ENCODE peak calls at places on chromosomes 13 and 19, in four cellular contexts. N is tibial artery, G is endothelial cell of umbilical vein, B is HepG2. O is an unnamed sample. For H3K4me1, the result is how much of the 10 kb centered on the place peaks cover.

GRCh38 chr13:110070511-110071120 is 236.3 kb downstream of the COL4A1 start:
- DNase-seq in N (no peak), G (no peak), B (no peak), O (no peak)

GRCh38 chr13:101552286-101552685 is 99.8 kb downstream of the ITGBL1 start:
- DNase-seq in N (no peak), G (no peak), B (no peak), O (no peak)

GRCh38 chr13:99228737-99229691 is 28.4 kb downstream of the UBAC2 start:
- DNase-seq in N (no peak), G (no peak), B (peak), O (no peak)

GRCh38 chr19:32224371-32225244 is 120.8 kb upstream of the ZNF507 start:
- DNase-seq in N (no peak), G (peak), B (peak), O (peak)

GRCh38 chr13:60261432-60262351 is 98.0 kb upstream of the DIAPH3 start:
- DNase-seq in N (no peak), G (no peak), B (no peak), O (no peak)

GRCh38 chr13:76972430-76972829 is 19.5 kb upstream of the CLN5 start:
- DNase-seq in N (no peak), G (no peak), B (no peak), O (peak)

GRCh38 chr19:39941615-39942507 is 7.4 kb upstream of the FCGBP start:
- DNase-seq in N (peak), G (peak), B (no peak), O (no peak)

GRCh38 chr19:13189600-13189999 is 39.4 kb downstream of the IER2 start:
- DNase-seq in N (no peak), G (no peak), B (peak), O (no peak)

GRCh38 chr19:12880551-12881171 is 588 bp downstream of the DNASE2 start:
- DNase-seq in N (peak), G (no peak), B (no peak), O (peak)

GRCh38 chr19:35959040-35959967 is 23.1 kb downstream of the LRFN3 start:
- DNase-seq in N (no peak), G (no peak), B (no peak), O (peak)

GRCh38 chr13:99307648-99308339 is 595 bp upstream of the GPR183 start:
- DNase-seq in N (peak), G (peak), B (no peak), O (peak)

GRCh38 chr19:13036366-13036976 is 41.2 kb downstream of the NFIX start:
- DNase-seq in N (no peak), G (no peak), B (no peak), O (peak)

GRCh38 chr13:114071991-114072390 is 60.4 kb downstream of the RASA3 start:
- DNase-seq in N (no peak), G (peak), B (no peak), O (no peak)

GRCh38 chr13:53151692-53152421 is 123.2 kb downstream of the OLFM4 start:
- DNase-seq in N (peak), G (peak), B (peak), O (peak)

GRCh38 chr19:18733196-18733647 is 49.7 kb downstream of the CRTC1 start:
- DNase-seq in N (no peak), G (no peak), B (peak), O (peak)

GRCh38 chr19:35138305-35138799 is 272 bp upstream of the FXYD1 start:
- DNase-seq in N (peak), G (no peak), B (no peak), O (no peak)

GRCh38 chr13:23739597-23739996 is 149.6 kb downstream of the MIPEP start:
- DNase-seq in N (no peak), G (no peak), B (no peak), O (no peak)

GRCh38 chr13:106230450-106230849 is 305.0 kb downstream of the EFNB2 start:
- DNase-seq in N (no peak), G (peak), B (no peak), O (no peak)

GRCh38 chr19:19204181-19204580 is 967 bp upstream of the NR2C2AP start:
- DNase-seq in N (no peak), G (no peak), B (no peak), O (no peak)

GRCh38 chr19:13132471-13133166 is 14.6 kb downstream of the NACC1 start:
- DNase-seq in N (no peak), G (no peak), B (no peak), O (peak)

GRCh38 chr13:50291611-50292010 is 276.4 kb downstream of the KCNRG start:
- DNase-seq in N (no peak), G (no peak), B (no peak), O (no peak)

GRCh38 chr13:46698015-46698414 is 98.9 kb downstream of the ESD start:
- DNase-seq in N (peak), G (no peak), B (no peak), O (peak)

GRCh38 chr13:101434486-101434885 is 18.0 kb upstream of the ITGBL1 start:
- DNase-seq in N (no peak), G (no peak), B (no peak), O (no peak)

GRCh38 chr13:20412761-20413355 is 112.8 kb downstream of the CRYL1 start:
- DNase-seq in N (no peak), G (no peak), B (no peak), O (no peak)

GRCh38 chr19:18967358-18968146 is 26.5 kb upstream of the HOMER3 start:
- DNase-seq in N (peak), G (peak), B (no peak), O (peak)

GRCh38 chr13:35349052-35349451 is 127.4 kb downstream of the MAB21L1 start:
- DNase-seq in N (no peak), G (peak), B (no peak), O (no peak)

GRCh38 chr19:48556163-48556562 is 4.2 kb downstream of the SULT2B1 start:
- DNase-seq in N (no peak), G (peak), B (peak), O (peak)

GRCh38 chr13:24747248-24748151 is 16.5 kb upstream of the RNF17 start:
- DNase-seq in N (no peak), G (peak), B (no peak), O (no peak)

GRCh38 chr13:22080832-22081231 is 410.0 kb downstream of the FGF9 start:
- DNase-seq in N (no peak), G (no peak), B (no peak), O (no peak)

GRCh38 chr13:38766799-38767198 is 79.9 kb downstream of the FREM2 start:
- DNase-seq in N (no peak), G (no peak), B (no peak), O (no peak)

GRCh38 chr13:81194362-81194761 is 853.4 kb upstream of the SPRY2 start:
- DNase-seq in N (no peak), G (no peak), B (no peak), O (no peak)

GRCh38 chr19:50030225-50030624 is 4.4 kb downstream of the ZNF473 start:
- DNase-seq in N (no peak), G (no peak), B (no peak), O (no peak)

GRCh38 chr19:33819875-33820781 is 23.5 kb downstream of the KCTD15 start:
- DNase-seq in N (peak), G (peak), B (peak), O (peak)

GRCh38 chr13:88464851-88465250 is 793.7 kb downstream of the SLITRK5 start:
- DNase-seq in N (no peak), G (no peak), B (no peak), O (no peak)

GRCh38 chr19:8412783-8413592 is at the start of gene MARCHF2:
- DNase-seq in N (peak), G (peak), B (peak), O (peak)

GRCh38 chr19:19651076-19651475 is 7.6 kb upstream of the GMIP start:
- DNase-seq in N (no peak), G (no peak), B (no peak), O (no peak)

DNA sequence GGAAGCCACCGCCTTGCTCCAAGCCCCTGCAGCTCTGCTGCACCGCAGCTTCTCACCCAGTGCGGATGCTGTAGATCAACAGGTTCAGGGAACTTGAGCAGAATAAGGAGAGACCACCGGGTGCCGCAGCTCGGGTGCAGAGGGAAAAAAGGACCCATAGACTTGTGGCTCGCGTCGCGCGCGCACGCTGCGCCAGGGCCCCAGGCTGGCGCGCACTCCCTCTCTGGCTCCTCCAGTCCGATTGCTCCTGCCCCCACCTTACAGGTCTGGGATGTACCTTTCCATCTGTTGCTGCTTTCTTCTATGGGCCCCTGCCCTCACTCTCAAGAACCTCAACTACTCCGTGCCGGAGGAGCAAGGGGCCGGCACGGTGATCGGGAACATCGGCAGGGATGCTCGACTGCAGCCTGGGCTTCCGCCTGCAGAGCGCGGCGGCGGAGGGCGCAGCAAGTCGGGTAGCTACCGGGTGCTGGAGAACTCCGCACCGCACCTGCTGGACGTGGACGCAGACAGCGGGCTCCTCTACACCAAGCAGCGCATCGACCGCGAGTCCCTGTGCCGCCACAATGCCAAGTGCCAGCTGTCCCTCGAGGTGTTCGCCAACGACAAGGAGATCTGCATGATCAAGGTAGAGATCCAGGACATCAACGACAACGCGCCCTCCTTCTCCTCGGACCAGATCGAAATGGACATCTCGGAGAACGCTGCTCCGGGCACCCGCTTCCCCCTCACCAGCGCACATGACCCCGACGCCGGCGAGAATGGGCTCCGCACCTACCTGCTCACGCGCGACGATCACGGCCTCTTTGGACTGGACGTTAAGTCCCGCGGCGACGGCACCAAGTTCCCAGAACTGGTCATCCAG is 964 bp downstream of the PCDH17 start:
- DNase-seq in N (peak), G (peak), B (no peak), O (no peak)
- H3K4me3 ChIP-seq in N (peak), G (peak), B (peak), O (peak)

GRCh38 chr19:45874620-45874966 is 10.5 kb downstream of the FOXA3 start:
- DNase-seq in N (no peak), G (no peak), B (peak), O (no peak)
- H3K4me1 ChIP-seq in N (under half), G (under half), B (half or more), O (under half)

GRCh38 chr13:67299731-67300130 is 69.6 kb upstream of the PCDH9 start:
- DNase-seq in N (no peak), G (no peak), B (no peak), O (no peak)
- H3K4me3 ChIP-seq in N (no peak), G (no peak), B (no peak), O (no peak)

DNA sequence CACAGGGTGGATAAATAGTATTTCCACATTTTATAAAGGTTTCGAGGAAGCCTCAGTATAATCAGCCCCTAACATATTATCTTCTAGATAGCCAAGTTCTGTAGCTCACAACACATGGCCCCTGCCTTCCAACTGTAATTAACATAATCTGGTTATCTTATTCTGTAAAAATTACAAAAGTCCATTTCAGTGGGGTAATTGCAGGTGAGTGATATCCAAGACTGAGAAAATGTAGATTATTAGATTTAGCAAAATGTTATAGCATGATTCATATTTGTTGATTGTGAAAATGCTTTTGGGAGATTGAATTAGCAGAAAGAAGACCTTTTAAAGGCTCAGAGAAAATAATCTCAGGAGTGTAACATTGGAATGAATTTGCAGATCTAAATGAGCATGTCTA is 168.3 kb upstream of the GPC6 start:
- DNase-seq in N (no peak), G (no peak), B (no peak), O (no peak)
- H3K4me1 ChIP-seq in N (under half), G (under half), B (under half), O (under half)

GRCh38 chr13:45295536-45295935 is 45.4 kb downstream of the TPT1 start:
- DNase-seq in N (no peak), G (peak), B (no peak), O (peak)
- H3K4me3 ChIP-seq in N (no peak), G (no peak), B (no peak), O (no peak)

DNA sequence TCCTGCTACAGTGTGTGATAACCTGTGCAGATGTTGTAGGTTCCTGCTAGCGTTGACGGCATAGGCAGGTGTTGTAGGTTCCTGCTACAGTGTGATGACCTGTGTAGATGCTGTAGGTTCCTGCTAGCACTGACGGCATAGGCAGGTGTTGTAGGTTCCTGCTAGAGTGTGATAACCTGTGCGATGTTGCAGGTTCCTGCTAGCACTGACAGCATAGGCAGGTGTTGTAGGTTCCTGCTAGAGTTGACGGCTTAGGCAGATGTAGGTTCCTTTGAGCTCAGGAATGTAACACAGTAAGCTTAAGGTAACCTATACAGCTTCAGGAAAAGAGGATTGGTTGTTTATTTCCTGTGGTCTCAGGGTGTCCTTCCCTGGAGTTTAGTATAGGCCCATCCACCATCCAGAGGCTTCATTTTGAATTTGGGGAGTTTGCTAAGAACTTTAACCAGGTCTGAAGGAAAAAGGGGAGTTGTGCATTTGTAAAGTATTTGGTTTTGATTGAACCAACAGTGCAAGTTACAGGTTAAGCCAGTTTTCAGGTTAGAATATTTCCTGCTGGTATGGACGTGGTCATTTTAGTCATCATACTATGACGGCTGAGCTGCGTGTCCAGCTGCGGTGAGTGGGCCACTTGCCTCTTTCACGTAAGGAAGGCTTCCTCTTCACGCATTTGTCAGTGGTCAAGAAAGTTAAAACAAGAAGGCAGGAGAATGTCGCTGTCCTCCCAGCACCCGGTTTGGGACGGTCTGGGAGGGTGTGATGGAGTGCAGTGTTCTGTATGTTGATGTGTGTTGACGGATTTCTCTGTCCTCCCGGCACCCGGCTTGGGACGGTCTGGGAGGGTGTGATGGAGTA is 53.8 kb downstream of the ATP11A start:
- DNase-seq in N (no peak), G (no peak), B (no peak), O (no peak)
- H3K4me1 ChIP-seq in N (under half), G (under half), B (under half), O (under half)

GRCh38 chr19:3707868-3708206 is 347 bp upstream of the TJP3 start:
- DNase-seq in N (no peak), G (no peak), B (no peak), O (no peak)

GRCh38 chr19:3710265-3710812 is 2.2 kb downstream of the TJP3 start:
- DNase-seq in N (peak), G (no peak), B (peak), O (peak)

GRCh38 chr19:3708207-3708931 is at the start of gene TJP3:
- DNase-seq in N (no peak), G (no peak), B (peak), O (peak)

GRCh38 chr19:3716147-3716668 is 8.0 kb downstream of the TJP3 start:
- DNase-seq in N (no peak), G (no peak), B (no peak), O (no peak)

DNA sequence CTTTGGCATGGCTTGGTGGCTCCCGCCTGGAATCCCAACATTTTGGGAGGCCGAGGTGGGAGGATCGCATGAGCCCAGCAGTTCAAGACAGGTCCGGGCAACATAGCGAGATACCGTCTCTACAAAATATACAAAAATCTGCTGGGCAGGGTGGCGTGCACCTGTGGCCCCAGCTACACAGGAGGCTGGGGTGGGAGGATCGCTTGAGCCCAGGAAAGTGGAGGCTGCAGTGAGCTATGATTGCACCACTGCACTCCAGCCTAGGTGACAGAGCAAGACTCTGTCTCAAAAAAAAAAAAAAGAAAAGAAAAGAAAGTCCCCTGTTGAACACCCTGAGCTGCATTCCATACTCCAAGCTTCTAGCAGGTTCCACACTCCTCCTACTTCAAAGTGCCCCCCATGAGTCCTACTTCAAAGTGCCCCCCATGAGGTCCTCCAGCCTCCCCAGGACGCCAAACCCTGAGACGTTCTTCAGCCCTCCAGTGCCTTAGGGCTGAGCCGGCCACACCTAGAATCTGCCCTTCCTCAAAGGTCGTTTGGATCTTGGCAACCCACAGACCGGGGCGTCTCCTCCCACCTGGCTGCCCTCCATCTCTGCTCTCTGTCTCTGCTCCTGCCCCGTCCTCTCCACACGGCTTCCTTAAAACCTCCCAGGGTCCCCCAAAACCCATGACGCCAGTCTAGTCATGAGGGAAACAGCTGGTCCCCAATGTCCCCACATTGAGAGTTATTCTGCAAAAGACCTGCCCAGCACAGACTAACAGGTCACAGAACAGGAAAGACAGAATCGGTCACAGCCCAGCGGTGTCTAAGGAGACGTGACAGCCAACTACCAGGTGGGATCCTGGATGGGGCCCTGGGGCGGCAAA is 4.7 kb downstream of the TJP3 start:
- DNase-seq in N (no peak), G (no peak), B (no peak), O (peak)
- H3K4me3 ChIP-seq in N (no peak), G (no peak), B (no peak), O (no peak)

GRCh38 chr19:5967571-5967970 is 10.4 kb downstream of the RANBP3 start:
- DNase-seq in N (no peak), G (no peak), B (no peak), O (no peak)
- H3K4me1 ChIP-seq in N (half or more), G (under half), B (half or more), O (under half)

DNA sequence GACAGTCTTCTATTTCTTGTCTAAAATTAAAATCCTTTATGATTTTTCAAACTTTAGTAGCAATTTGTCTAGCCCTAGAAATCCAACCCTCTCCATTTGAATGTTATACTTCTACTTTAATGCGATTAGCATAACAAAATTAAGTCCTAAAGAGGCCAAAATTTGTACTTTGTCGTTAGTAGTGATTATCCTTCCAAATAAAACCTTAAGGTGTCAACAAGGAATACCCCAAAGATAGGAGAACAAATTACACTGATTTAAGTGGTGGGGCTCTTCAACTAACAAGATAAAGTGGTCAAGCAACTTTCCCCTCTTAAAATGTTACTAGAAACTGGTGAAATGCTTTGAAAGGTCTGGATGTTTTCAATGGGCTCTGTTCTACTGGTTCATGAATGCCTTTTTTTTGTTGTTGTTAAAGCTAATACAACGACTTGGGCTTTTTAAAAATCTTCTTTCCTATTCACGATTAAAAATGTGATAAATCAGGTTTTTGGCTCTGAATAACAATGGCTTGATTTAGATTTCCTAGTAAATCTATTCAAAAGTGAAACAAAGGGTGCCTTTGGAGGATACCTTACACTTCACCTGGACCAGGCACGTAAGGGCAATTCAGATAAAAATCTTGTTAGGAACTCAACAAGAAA is 3.3 kb downstream of the SOX21 start:
- DNase-seq in N (no peak), G (no peak), B (no peak), O (no peak)
- H3K4me3 ChIP-seq in N (no peak), G (no peak), B (no peak), O (no peak)

O was measured in thyroid gland.